ENCODE peak calls at places on chromosomes 2 and 18, in five cellular contexts. One of them, this sample, is unnamed.
A peak's percentile ranks its signal among the peaks of the same experiment; 100 is the strongest.

GRCh38 chr2:191436368-191437055 is 191.3 kb downstream of the MYO1B start:
- DNase-seq in GM12878: no peak
- DNase-seq in K562: no peak
- DNase-seq in HCT116: no peak
- DNase-seq in H1: no peak
- DNase-seq in this sample: no peak

GRCh38 chr2:132804045-132804444 is 134.0 kb upstream of the LYPD1 start:
- DNase-seq in K562: no peak
- DNase-seq in H1: no peak
- DNase-seq in GM12878: no peak
- DNase-seq in HCT116: no peak
- DNase-seq in this sample: no peak

GRCh38 chr2:132519566-132519965 is 103.0 kb downstream of the GPR39 start:
- DNase-seq in HCT116: no peak
- DNase-seq in GM12878: no peak
- DNase-seq in K562: no peak
- DNase-seq in H1: no peak
- DNase-seq in this sample: no peak

GRCh38 chr2:214378455-214379103 is 32.3 kb upstream of the VWC2L start:
- DNase-seq in GM12878: no peak
- DNase-seq in H1: no peak
- DNase-seq in HCT116: no peak
- DNase-seq in K562: no peak
- DNase-seq in this sample: peak; percentile 99

GRCh38 chr2:136362676-136363390 is 244.9 kb upstream of the CXCR4 start:
- DNase-seq in K562: no peak
- DNase-seq in HCT116: no peak
- DNase-seq in H1: no peak
- DNase-seq in GM12878: no peak
- DNase-seq in this sample: no peak

GRCh38 chr2:135650721-135651120 is 90.9 kb upstream of the UBXN4 start:
- DNase-seq in K562: no peak
- DNase-seq in GM12878: no peak
- DNase-seq in HCT116: no peak
- DNase-seq in H1: no peak
- DNase-seq in this sample: no peak

GRCh38 chr18:58438161-58438983 is 190.5 kb downstream of the ALPK2 start:
- DNase-seq in GM12878: no peak
- DNase-seq in H1: no peak
- DNase-seq in K562: no peak
- DNase-seq in HCT116: no peak
- DNase-seq in this sample: no peak

GRCh38 chr18:38025433-38026038 is 459.9 kb upstream of the CELF4 start:
- DNase-seq in K562: no peak
- DNase-seq in HCT116: no peak
- DNase-seq in H1: no peak
- DNase-seq in GM12878: no peak
- DNase-seq in this sample: peak; percentile 3

GRCh38 chr2:182506606-182507005 is 79.8 kb upstream of the PDE1A start:
- DNase-seq in K562: no peak
- DNase-seq in H1: no peak
- DNase-seq in GM12878: no peak
- DNase-seq in HCT116: no peak
- DNase-seq in this sample: no peak

GRCh38 chr2:226429476-226429875 is 370.1 kb downstream of the IRS1 start:
- DNase-seq in K562: no peak
- DNase-seq in HCT116: no peak
- DNase-seq in H1: no peak
- DNase-seq in GM12878: no peak
- DNase-seq in this sample: no peak

GRCh38 chr2:226427538-226428307 is 371.9 kb downstream of the IRS1 start:
- DNase-seq in H1: no peak
- DNase-seq in K562: no peak
- DNase-seq in GM12878: no peak
- DNase-seq in HCT116: peak; percentile 62
- DNase-seq in this sample: no peak

GRCh38 chr2:226435146-226435545 is 364.5 kb downstream of the IRS1 start:
- DNase-seq in HCT116: no peak
- DNase-seq in GM12878: no peak
- DNase-seq in K562: no peak
- DNase-seq in H1: no peak
- DNase-seq in this sample: no peak

GRCh38 chr2:226434702-226435101 is 364.9 kb downstream of the IRS1 start:
- DNase-seq in K562: no peak
- DNase-seq in GM12878: no peak
- DNase-seq in H1: no peak
- DNase-seq in HCT116: no peak
- DNase-seq in this sample: no peak

GRCh38 chr2:226431301-226431955 is 368.2 kb downstream of the IRS1 start:
- DNase-seq in GM12878: no peak
- DNase-seq in HCT116: no peak
- DNase-seq in K562: no peak
- DNase-seq in H1: no peak
- DNase-seq in this sample: no peak
- TF ChIP-seq JUND in GM12878: no peak
- TF ChIP-seq JUND in HCT116: no peak
- TF ChIP-seq JUND in K562: no peak
- TF ChIP-seq JUND in H1: no peak
- TF ChIP-seq JUND in this sample: no peak

DNA sequence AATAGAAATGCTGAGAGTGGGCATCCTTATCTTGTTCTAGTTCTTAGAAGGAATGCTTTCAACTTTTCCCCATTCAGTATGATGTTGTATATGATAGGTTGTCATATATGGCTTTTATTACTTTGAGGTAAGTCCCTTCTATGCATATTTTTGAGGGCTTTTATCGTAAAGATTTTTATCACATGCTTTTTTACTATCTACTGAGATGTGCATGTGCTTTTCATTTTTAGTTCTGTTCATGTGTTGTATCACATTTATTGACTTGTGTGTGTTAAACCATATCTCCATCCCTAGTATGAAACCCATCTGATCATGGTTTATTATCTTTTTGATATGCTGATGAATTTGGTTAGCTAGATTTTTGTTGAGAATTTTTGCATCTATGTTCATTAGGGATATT is 1008.8 kb downstream of the CNTNAP5 start:
- DNase-seq in HCT116: no peak
- DNase-seq in GM12878: no peak
- DNase-seq in K562: no peak
- DNase-seq in H1: no peak
- DNase-seq in this sample: no peak
- TF ChIP-seq JUND in HCT116: no peak
- TF ChIP-seq JUND in GM12878: no peak
- TF ChIP-seq JUND in K562: no peak
- TF ChIP-seq JUND in H1: no peak
- TF ChIP-seq JUND in this sample: no peak

GRCh38 chr2:222706616-222707015 is 35.2 kb downstream of the MOGAT1 start:
- DNase-seq in GM12878: no peak
- DNase-seq in H1: no peak
- DNase-seq in K562: no peak
- DNase-seq in HCT116: no peak
- DNase-seq in this sample: no peak

GRCh38 chr2:222707102-222707688 is 35.7 kb downstream of the MOGAT1 start:
- DNase-seq in K562: no peak
- DNase-seq in HCT116: no peak
- DNase-seq in GM12878: no peak
- DNase-seq in H1: no peak
- DNase-seq in this sample: no peak

GRCh38 chr2:222707689-222708273 is 36.3 kb downstream of the MOGAT1 start:
- DNase-seq in K562: no peak
- DNase-seq in HCT116: no peak
- DNase-seq in H1: no peak
- DNase-seq in GM12878: no peak
- DNase-seq in this sample: no peak

GRCh38 chr2:222709191-222709891 is 37.9 kb downstream of the MOGAT1 start:
- DNase-seq in H1: peak; percentile 51
- DNase-seq in GM12878: no peak
- DNase-seq in HCT116: peak; percentile 83
- DNase-seq in K562: peak; percentile 65
- DNase-seq in this sample: peak; percentile 10

DNA sequence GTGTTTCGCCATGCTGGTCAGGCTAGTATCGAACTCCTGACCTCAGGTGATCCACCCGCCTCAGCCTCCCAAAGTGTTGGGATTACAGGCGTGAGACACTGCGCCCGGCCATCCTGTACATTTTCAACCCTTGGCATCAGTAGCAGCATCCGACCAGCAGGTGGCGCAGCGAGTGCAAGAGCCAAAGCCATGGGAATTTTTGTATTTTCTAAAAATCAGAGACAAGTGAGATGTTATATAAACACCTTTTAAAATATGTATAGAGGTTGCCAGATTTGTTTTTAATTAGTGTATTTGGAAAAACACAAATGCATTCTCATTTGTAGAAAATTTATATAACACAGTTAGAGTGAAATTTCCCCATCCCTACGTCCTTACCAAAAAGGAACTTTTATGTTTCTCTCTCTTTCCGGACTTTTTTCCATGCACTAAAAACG is 36.8 kb downstream of the MOGAT1 start:
- DNase-seq in GM12878: no peak
- DNase-seq in H1: peak; percentile 87
- DNase-seq in K562: peak; percentile 39
- DNase-seq in HCT116: peak; percentile 64
- DNase-seq in this sample: peak; percentile 70
- TF ChIP-seq JUND in GM12878: no peak
- TF ChIP-seq JUND in H1: no peak
- TF ChIP-seq JUND in K562: no peak
- TF ChIP-seq JUND in HCT116: no peak
- TF ChIP-seq JUND in this sample: no peak

GRCh38 chr2:232296766-232297525 is 81.6 kb upstream of the ALPP start:
- DNase-seq in H1: no peak
- DNase-seq in GM12878: no peak
- DNase-seq in K562: no peak
- DNase-seq in HCT116: no peak
- DNase-seq in this sample: no peak
- TF ChIP-seq JUND in H1: no peak
- TF ChIP-seq JUND in GM12878: no peak
- TF ChIP-seq JUND in K562: no peak
- TF ChIP-seq JUND in HCT116: no peak
- TF ChIP-seq JUND in this sample: no peak